ENCODE peak calls at places on chromosomes 1 and 21, in five cellular contexts. R is stomach, A is cardiac fibroblast, V is body of pancreas, J is astrocyte of the spinal cord. T is an unnamed sample.

GRCh38 chr1:40628903-40629292 is 36.6 kb downstream of the RIMS3 start:
- DNase-seq in V (no peak), J (no peak), A (no peak), R (no peak), T (no peak)

GRCh38 chr21:40421121-40421520 is 425.8 kb downstream of the DSCAM start:
- DNase-seq in A (no peak), J (no peak), R (no peak), V (no peak), T (no peak)

GRCh38 chr1:54287821-54288220 is 87.9 kb downstream of the MRPL37 start:
- DNase-seq in R (no peak), V (no peak), A (peak; percentile 59), J (no peak), T (no peak)

GRCh38 chr1:180939706-180940094 is 27.0 kb downstream of the KIAA1614 start:
- DNase-seq in R (no peak), A (no peak), J (no peak), V (no peak), T (no peak)

GRCh38 chr1:55580845-55581332 is 365.7 kb upstream of the USP24 start:
- DNase-seq in A (peak; percentile 94), V (no peak), J (peak; percentile 85), R (no peak), T (no peak)

GRCh38 chr1:155514582-155515187 is 47.9 kb downstream of the ASH1L start:
- DNase-seq in V (no peak), A (no peak), J (no peak), R (no peak), T (no peak)

GRCh38 chr1:197485790-197486189 is 217.7 kb downstream of the CRB1 start:
- DNase-seq in V (no peak), R (no peak), A (no peak), J (no peak), T (no peak)

GRCh38 chr1:116878804-116879477 is 30.8 kb upstream of the PTGFRN start:
- DNase-seq in A (peak; percentile 63), R (no peak), V (peak; percentile 34), J (peak; percentile 64), T (no peak)

GRCh38 chr1:66729130-66729922 is 22.9 kb upstream of the DYNLT5 start:
- DNase-seq in R (no peak), V (no peak), A (no peak), J (no peak), T (no peak)

GRCh38 chr1:117815105-117815812 is 114.2 kb downstream of the GDAP2 start:
- DNase-seq in V (peak; percentile 25), R (no peak), A (peak; percentile 45), J (peak; percentile 70), T (no peak)

GRCh38 chr1:27341525-27342252 is at the start of gene SYTL1:
- DNase-seq in J (peak; percentile 62), V (peak; percentile 88), A (peak; percentile 61), R (peak; percentile 82), T (no peak)

GRCh38 chr1:151843398-151843797 is 3.8 kb upstream of the C2CD4D start:
- DNase-seq in V (no peak), J (no peak), R (no peak), A (no peak), T (no peak)

GRCh38 chr1:156898151-156898550 is 4.6 kb downstream of the PEAR1 start:
- DNase-seq in A (peak; percentile 78), R (peak; percentile 30), V (no peak), J (peak; percentile 71), T (no peak)

GRCh38 chr1:24963099-24963872 is 33.2 kb upstream of the RUNX3 start:
- DNase-seq in R (no peak), V (no peak), J (no peak), A (no peak), T (no peak)

GRCh38 chr1:111499026-111499790 is 4.2 kb downstream of the ADORA3 start:
- DNase-seq in J (no peak), A (peak; percentile 55), V (no peak), R (no peak), T (no peak)

GRCh38 chr1:215082532-215083407 is at the start of gene KCNK2:
- DNase-seq in A (peak; percentile 13), R (no peak), J (no peak), V (no peak), T (no peak)

GRCh38 chr1:183070923-183071618 is 47.9 kb downstream of the LAMC1 start:
- DNase-seq in J (peak; percentile 96), A (peak; percentile 74), V (no peak), R (no peak), T (no peak)

GRCh38 chr1:116498789-116499628 is 71.8 kb downstream of the CD58 start:
- DNase-seq in J (peak; percentile 69), R (no peak), V (peak; percentile 66), A (peak; percentile 78), T (no peak)

GRCh38 chr1:193556042-193556441 is 369.6 kb upstream of the B3GALT2 start:
- DNase-seq in R (no peak), A (no peak), V (no peak), J (no peak), T (no peak)

GRCh38 chr1:245843101-245843500 is 664.0 kb downstream of the SMYD3 start:
- DNase-seq in V (no peak), A (no peak), J (no peak), R (no peak), T (no peak)

GRCh38 chr1:77395051-77395450 is 113.2 kb downstream of the AK5 start:
- DNase-seq in J (no peak), A (no peak), V (no peak), R (no peak), T (no peak)

GRCh38 chr1:1832820-1833219 is 54.5 kb upstream of the NADK start:
- DNase-seq in V (peak; percentile 49), J (no peak), R (no peak), A (peak; percentile 39), T (no peak)

GRCh38 chr1:187838335-187839293 is 1009.9 kb downstream of the PLA2G4A start:
- DNase-seq in V (no peak), J (no peak), R (no peak), A (no peak), T (no peak)

GRCh38 chr1:180234369-180235076 is 4.5 kb downstream of the LHX4 start:
- DNase-seq in V (no peak), J (no peak), R (no peak), A (no peak), T (no peak)

GRCh38 chr1:89754518-89754917 is 66.3 kb upstream of the LRRC8D start:
- DNase-seq in J (no peak), R (no peak), A (peak; percentile 71), V (no peak), T (no peak)

GRCh38 chr1:233006108-233006507 is 55.7 kb downstream of the NTPCR start:
- DNase-seq in V (no peak), A (no peak), J (no peak), R (no peak), T (no peak)

GRCh38 chr1:26287033-26287711 is 7.3 kb downstream of the SH3BGRL3 start:
- DNase-seq in J (no peak), A (peak; percentile 43), R (peak; percentile 44), V (no peak), T (no peak)

GRCh38 chr1:168763031-168763430 is 34.0 kb upstream of the DPT start:
- DNase-seq in V (no peak), J (no peak), R (no peak), A (no peak), T (no peak)

GRCh38 chr1:180254854-180255253 is 24.8 kb downstream of the LHX4 start:
- DNase-seq in A (no peak), R (no peak), V (no peak), J (no peak), T (no peak)

GRCh38 chr1:82226198-82226505 is 425.4 kb downstream of the ADGRL2 start:
- DNase-seq in J (no peak), A (peak; percentile 82), V (no peak), R (no peak), T (no peak)

DNA sequence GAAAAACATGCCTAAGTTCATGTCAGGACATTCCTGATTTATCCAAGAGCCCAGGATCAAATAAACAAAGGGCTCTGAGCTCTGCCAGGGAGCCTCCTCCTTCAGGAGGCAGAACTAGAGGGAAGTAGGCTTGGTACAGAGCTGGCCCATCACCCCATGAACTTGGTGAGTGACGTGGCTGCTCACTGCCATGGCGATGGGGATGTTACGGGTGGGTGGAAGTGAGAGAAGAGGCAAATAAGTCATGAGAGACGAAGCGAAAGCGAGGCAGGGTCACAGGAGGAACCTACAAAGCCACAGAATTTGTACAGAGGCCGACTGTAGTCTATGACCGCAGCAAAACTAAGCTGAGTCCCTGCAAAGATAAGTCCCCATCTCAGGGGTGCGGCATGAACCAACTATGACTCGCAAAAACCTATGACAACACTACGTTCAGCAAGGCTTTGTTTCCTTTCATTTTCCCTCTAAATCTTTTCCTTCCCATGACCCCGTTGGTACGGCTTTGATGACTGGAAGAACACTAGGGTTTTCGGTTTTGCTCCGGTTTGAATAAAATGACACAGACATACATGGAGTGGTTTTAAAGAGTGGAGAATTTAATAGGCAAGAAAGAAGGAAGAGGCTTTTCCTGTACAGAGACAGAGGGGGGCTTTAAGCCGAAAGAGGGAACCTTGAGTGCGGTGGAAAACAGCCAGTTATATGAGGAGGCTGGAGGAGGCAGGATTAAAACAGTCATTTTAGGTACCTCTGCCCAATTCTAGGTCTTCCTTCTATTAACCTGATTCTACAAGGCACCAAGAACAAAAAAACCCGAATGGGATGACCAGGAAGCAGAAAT is 74.1 kb downstream of the CD46 start:
- DNase-seq in J (peak; percentile 31), R (peak; percentile 82), A (peak; percentile 76), V (no peak), T (no peak)
- TF ChIP-seq CTCF in J (no peak), R (no peak), A (no peak), V (no peak), T (no peak)

DNA sequence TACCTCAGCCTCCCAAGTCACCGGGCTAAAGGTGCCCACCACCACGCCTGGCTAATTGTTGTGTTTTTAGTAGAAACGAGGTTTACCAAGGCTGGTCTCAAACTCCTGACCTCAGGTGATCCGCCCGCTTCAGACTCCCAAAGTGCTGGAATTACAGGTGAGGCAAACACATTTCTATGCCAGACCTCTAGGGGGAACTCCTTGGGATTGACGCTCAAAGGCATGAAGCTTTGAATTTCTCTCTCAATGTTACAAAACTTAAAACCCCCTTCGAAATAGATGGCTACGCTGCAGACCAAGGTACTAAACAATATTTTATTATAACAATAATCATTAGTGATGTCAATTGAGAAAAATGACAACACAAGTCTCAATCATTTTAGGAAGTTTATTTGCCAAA is 330.0 kb downstream of the SETD4 start:
- DNase-seq in A (no peak), V (no peak), R (no peak), J (no peak), T (no peak)
- TF ChIP-seq CTCF in A (no peak), V (no peak), R (no peak), J (no peak), T (no peak)

GRCh38 chr1:44654621-44655187 is 19.6 kb downstream of the TMEM53 start:
- DNase-seq in J (no peak), A (no peak), V (no peak), R (no peak), T (no peak)

GRCh38 chr1:44652445-44653106 is 21.7 kb downstream of the TMEM53 start:
- DNase-seq in J (peak; percentile 58), R (peak; percentile 83), A (peak; percentile 70), V (peak; percentile 80), T (peak; percentile 92)

GRCh38 chr1:44655609-44656008 is 18.7 kb downstream of the TMEM53 start:
- DNase-seq in A (peak; percentile 20), V (no peak), R (no peak), J (no peak), T (no peak)

GRCh38 chr1:44651069-44651468 is 23.2 kb downstream of the TMEM53 start:
- DNase-seq in A (no peak), R (no peak), V (no peak), J (no peak), T (no peak)

GRCh38 chr1:44653107-44653964 is 20.9 kb downstream of the TMEM53 start:
- DNase-seq in J (no peak), R (no peak), V (no peak), A (no peak), T (no peak)
- TF ChIP-seq CTCF in J (no peak), R (no peak), V (peak; percentile 2), A (no peak), T (no peak)

GRCh38 chr1:18486195-18486594 is 5.5 kb downstream of the KLHDC7A start:
- DNase-seq in A (no peak), J (no peak), V (no peak), R (no peak), T (no peak)
- TF ChIP-seq CTCF in A (no peak), J (no peak), V (no peak), R (no peak), T (no peak)